ENCODE peak calls at places on chromosomes 12 and 14, in five cellular contexts. Y is nephron progenitor cell, J is GM03348, A is amniotic stem cell, G is ACHN. W is an unnamed sample.

GRCh38 chr14:68687746-68688145 is 105.1 kb downstream of the ZFP36L1 start:
- DNase-seq in G (no peak), J (peak), A (peak), Y (no peak), W (peak)

GRCh38 chr14:20857630-20858261 is 33.4 kb upstream of the RNASE3 start:
- DNase-seq in J (peak), G (peak), A (no peak), Y (peak), W (no peak)

GRCh38 chr12:47795121-47795813 is 22.2 kb downstream of the SLC48A1 start:
- DNase-seq in J (no peak), A (no peak), Y (no peak), G (no peak), W (no peak)

GRCh38 chr14:54784657-54785056 is 118.0 kb downstream of the GCH1 start:
- DNase-seq in A (no peak), G (no peak), Y (no peak), J (no peak), W (no peak)

GRCh38 chr14:63737582-63738006 is 9.7 kb upstream of the SGPP1 start:
- DNase-seq in Y (no peak), A (no peak), G (no peak), J (no peak), W (no peak)

GRCh38 chr12:94585624-94586023 is 64.7 kb downstream of the TMCC3 start:
- DNase-seq in G (no peak), A (no peak), Y (no peak), J (no peak), W (no peak)

GRCh38 chr12:77615331-77615730 is 215.4 kb upstream of the NAV3 start:
- DNase-seq in Y (no peak), J (no peak), G (peak), A (no peak), W (peak)

GRCh38 chr12:31033146-31033545 is 40.5 kb upstream of the DDX11 start:
- DNase-seq in Y (no peak), A (no peak), G (no peak), J (no peak), W (no peak)

GRCh38 chr12:512933-513332 is 53.2 kb downstream of the B4GALNT3 start:
- DNase-seq in Y (no peak), A (no peak), G (no peak), J (no peak), W (no peak)

GRCh38 chr12:51374856-51375255 is 16.4 kb downstream of the GALNT6 start:
- DNase-seq in A (no peak), J (no peak), G (no peak), Y (no peak), W (no peak)

GRCh38 chr12:65155784-65156183 is 13.6 kb upstream of the LEMD3 start:
- DNase-seq in J (no peak), Y (no peak), G (no peak), A (no peak), W (no peak)

GRCh38 chr12:109304485-109304884 is 4.6 kb downstream of the FOXN4 start:
- DNase-seq in A (no peak), J (no peak), G (no peak), Y (peak), W (no peak)

GRCh38 chr12:25384038-25384953 is 133.6 kb upstream of the KRAS start:
- DNase-seq in A (no peak), Y (no peak), G (no peak), J (no peak), W (no peak)

GRCh38 chr12:31641509-31642090 is 17.9 kb upstream of the ETFBKMT start:
- DNase-seq in A (no peak), G (no peak), J (no peak), Y (no peak), W (no peak)

GRCh38 chr12:56677680-56678079 is 10.4 kb downstream of the PTGES3 start:
- DNase-seq in G (no peak), J (no peak), Y (no peak), A (no peak), W (no peak)